ENCODE peak calls at places on chromosomes 2 and 18, in eight cellular contexts. L is HEK293T, Z is NCI-H1436, S is A549, Y is T-helper 22 cell, I is NCI-H2029, O is HT-29, J is WERI-Rb-1. V is an unnamed sample.

GRCh38 chr2:74374509-74375205 is 5.5 kb downstream of the DCTN1 start:
- DNase-seq in Z (peak; percentile 93), L (peak; percentile 43), O (peak; percentile 9), S (no peak), J (peak; percentile 94), Y (no peak), I (peak; percentile 80), V (no peak)

GRCh38 chr2:43184339-43184895 is 42.0 kb downstream of the ZFP36L2 start:
- DNase-seq in J (no peak), Y (peak; percentile 36), I (no peak), Z (no peak), S (peak; percentile 43), O (peak; percentile 56), L (no peak), V (no peak)

GRCh38 chr2:34368304-34368703 is 769.2 kb upstream of the FAM98A start:
- DNase-seq in S (no peak), J (no peak), Z (no peak), Y (no peak), O (no peak), I (no peak), L (no peak), V (no peak)

GRCh38 chr18:74514860-74515495 is 18.8 kb downstream of the CNDP2 start:
- DNase-seq in S (no peak), Y (no peak), J (no peak), Z (no peak), O (no peak), I (no peak), L (no peak), V (no peak)

GRCh38 chr2:109703076-109703475 is 88.9 kb downstream of the SOWAHC start:
- DNase-seq in Z (no peak), Y (no peak), J (no peak), S (no peak), I (no peak), L (no peak), O (no peak), V (no peak)

GRCh38 chr2:101984656-101985055 is 7.1 kb upstream of the IL1R2 start:
- DNase-seq in S (no peak), O (no peak), L (no peak), Y (no peak), I (no peak), Z (no peak), J (no peak), V (no peak)

GRCh38 chr2:196113061-196113974 is 44.7 kb upstream of the DNAH7 start:
- DNase-seq in O (peak; percentile 41), J (no peak), Z (no peak), S (no peak), L (no peak), Y (no peak), I (no peak), V (no peak)

GRCh38 chr2:200447139-200447855 is 62.6 kb downstream of the KCTD18 start:
- DNase-seq in O (no peak), J (no peak), S (no peak), Y (no peak), Z (no peak), I (no peak), L (no peak), V (no peak)

GRCh38 chr2:114122861-114123391 is 233.0 kb downstream of the ACTR3 start:
- DNase-seq in J (no peak), Y (no peak), I (no peak), O (no peak), L (no peak), S (no peak), Z (peak; percentile 10), V (no peak)

GRCh38 chr2:71494523-71495155 is 41.3 kb downstream of the DYSF start:
- DNase-seq in L (no peak), J (no peak), I (no peak), O (no peak), Y (no peak), Z (no peak), S (no peak), V (no peak)

GRCh38 chr2:39511219-39511785 is 74.2 kb upstream of the MAP4K3 start:
- DNase-seq in Z (no peak), O (no peak), L (no peak), J (no peak), Y (no peak), S (no peak), I (no peak), V (no peak)

GRCh38 chr2:31523871-31524492 is 56.8 kb downstream of the SRD5A2 start:
- DNase-seq in Y (peak; percentile 7), J (peak; percentile 65), O (peak; percentile 94), L (peak; percentile 53), S (peak; percentile 33), Z (peak; percentile 47), I (peak; percentile 35), V (no peak)

GRCh38 chr2:85698184-85698879 is 4.2 kb downstream of the GNLY start:
- DNase-seq in S (no peak), Z (no peak), Y (no peak), I (no peak), J (no peak), L (no peak), O (no peak), V (no peak)

GRCh38 chr2:98561018-98561417 is 47.3 kb downstream of the COA5 start:
- DNase-seq in Y (no peak), J (no peak), Z (no peak), O (no peak), I (no peak), L (no peak), S (no peak), V (no peak)

GRCh38 chr2:28666496-28667184 is 85.0 kb upstream of the PPP1CB start:
- DNase-seq in S (no peak), J (no peak), I (no peak), Y (no peak), Z (no peak), L (no peak), O (no peak), V (no peak)

GRCh38 chr2:2191110-2191707 is 139.9 kb downstream of the MYT1L start:
- DNase-seq in J (no peak), Z (no peak), L (no peak), S (no peak), Y (no peak), I (no peak), O (no peak), V (no peak)

GRCh38 chr2:171523969-171524401 is 1.7 kb downstream of the CYBRD1 start:
- DNase-seq in Y (no peak), L (no peak), Z (no peak), J (no peak), O (peak; percentile 8), I (no peak), S (no peak), V (no peak)

GRCh38 chr18:74266161-74266560 is 25.6 kb downstream of the CYB5A start:
- DNase-seq in S (no peak), Y (no peak), J (no peak), L (no peak), Z (no peak), I (no peak), O (peak; percentile 52), V (no peak)

GRCh38 chr2:172178035-172178434 is 75.3 kb upstream of the DLX2 start:
- DNase-seq in O (no peak), L (no peak), I (peak; percentile 16), S (no peak), Z (no peak), Y (no peak), J (no peak), V (no peak)

GRCh38 chr2:70978388-70979357 is at the start of gene ANKRD53:
- DNase-seq in Y (no peak), S (no peak), Z (peak; percentile 15), O (peak; percentile 16), I (peak; percentile 49), L (no peak), J (no peak), V (no peak)

GRCh38 chr2:32591669-32592463 is 36.0 kb upstream of the TTC27 start:
- DNase-seq in Z (no peak), O (no peak), S (no peak), L (no peak), Y (no peak), I (no peak), J (no peak), V (no peak)

GRCh38 chr2:215969131-215969841 is 44.1 kb downstream of the MREG start:
- DNase-seq in I (no peak), Y (no peak), Z (no peak), S (no peak), O (no peak), L (no peak), J (no peak), V (no peak)

GRCh38 chr18:34864836-34865497 is 154.9 kb downstream of the DTNA start:
- DNase-seq in L (no peak), J (no peak), I (no peak), Y (no peak), Z (no peak), S (no peak), O (no peak), V (no peak)

GRCh38 chr2:187819624-187820023 is 265.4 kb upstream of the TFPI start:
- DNase-seq in L (no peak), J (no peak), I (no peak), S (no peak), Y (no peak), Z (no peak), O (no peak), V (no peak)